ENCODE peak calls at places on chromosome 2, in five cellular contexts. T is endothelial cell of umbilical vein, I is adrenal gland, P is lower lobe of right lung, N is HepG2. R is an unnamed sample. For H3K4me1, the result is how much of the 10 kb centered on the place peaks cover.

GRCh38 chr2:17728210-17728609 is 25.4 kb downstream of the SMC6 start:
- DNase-seq in N (no peak), T (no peak), I (no peak), P (no peak), R (no peak)

GRCh38 chr2:7121851-7122250 is 204.6 kb downstream of the RNF144A start:
- DNase-seq in N (no peak), T (no peak), I (no peak), P (no peak), R (no peak)

GRCh38 chr2:229713371-229714079 is 830 bp downstream of the DNER start:
- DNase-seq in T (no peak), N (no peak), I (peak), P (no peak), R (no peak)

GRCh38 chr2:191901031-191901430 is 54.1 kb upstream of the CAVIN2 start:
- DNase-seq in I (no peak), T (no peak), P (no peak), N (no peak), R (no peak)

GRCh38 chr2:215764441-215765048 is 248.8 kb downstream of the MREG start:
- DNase-seq in P (no peak), N (no peak), I (no peak), T (peak), R (peak)

GRCh38 chr2:73418343-73418742 is 32.7 kb downstream of the ALMS1 start:
- DNase-seq in P (peak), T (no peak), I (peak), N (no peak), R (peak)

GRCh38 chr2:151730242-151730975 is 3.9 kb downstream of the NEB start:
- DNase-seq in P (no peak), N (no peak), T (no peak), I (no peak), R (peak)

GRCh38 chr2:25825238-25825637 is 53.0 kb downstream of the ASXL2 start:
- DNase-seq in N (no peak), I (no peak), P (no peak), T (no peak), R (no peak)

GRCh38 chr2:65367517-65367916 is 64.9 kb downstream of the SPRED2 start:
- DNase-seq in I (no peak), N (no peak), T (peak), P (no peak), R (peak)

GRCh38 chr2:11393711-11394236 is 49.3 kb upstream of the ROCK2 start:
- DNase-seq in T (no peak), I (no peak), N (no peak), P (no peak), R (no peak)

GRCh38 chr2:7133521-7133920 is 216.3 kb downstream of the RNF144A start:
- DNase-seq in N (peak), P (no peak), I (no peak), T (no peak), R (no peak)

GRCh38 chr2:226489765-226490164 is 309.9 kb downstream of the IRS1 start:
- DNase-seq in N (no peak), P (no peak), I (no peak), T (no peak), R (peak)

GRCh38 chr2:117771969-117772630 is 42.4 kb upstream of the DDX18 start:
- DNase-seq in P (no peak), N (peak), T (peak), I (no peak), R (peak)

GRCh38 chr2:74896232-74896631 is 62.2 kb upstream of the POLE4 start:
- DNase-seq in T (no peak), P (no peak), I (no peak), N (no peak), R (no peak)

GRCh38 chr2:95372216-95372829 is 30.2 kb upstream of the FAHD2A start:
- DNase-seq in P (peak), I (no peak), T (no peak), N (no peak), R (no peak)

GRCh38 chr2:7812231-7812995 is 869.4 kb upstream of the ID2 start:
- DNase-seq in T (no peak), P (no peak), N (no peak), I (no peak), R (peak)

GRCh38 chr2:178227187-178227586 is 32.9 kb downstream of the OSBPL6 start:
- DNase-seq in I (no peak), N (no peak), P (no peak), T (peak), R (peak)

GRCh38 chr2:211846031-211846400 is 692.6 kb downstream of the ERBB4 start:
- DNase-seq in P (no peak), T (no peak), N (no peak), I (no peak), R (no peak)

GRCh38 chr2:111659361-111660281 is 224.4 kb downstream of the ANAPC1 start:
- DNase-seq in N (peak), P (peak), T (peak), I (peak), R (peak)

GRCh38 chr2:130791617-130791939 is 36.2 kb downstream of the AMER3 start:
- DNase-seq in N (no peak), I (no peak), T (no peak), P (no peak), R (no peak)

GRCh38 chr2:138846216-138846821 is 66.1 kb upstream of the NXPH2 start:
- DNase-seq in N (peak), I (no peak), T (peak), P (no peak), R (no peak)

GRCh38 chr2:72137498-72138010 is 10.1 kb downstream of the CYP26B1 start:
- DNase-seq in I (peak), P (no peak), N (peak), T (peak), R (no peak)

GRCh38 chr2:197878792-197879191 is 74.4 kb downstream of the PLCL1 start:
- DNase-seq in N (no peak), P (no peak), T (peak), I (no peak), R (peak)

GRCh38 chr2:118990757-118991545 is 49.0 kb downstream of the MARCO start:
- DNase-seq in I (no peak), P (no peak), N (no peak), T (no peak), R (no peak)

GRCh38 chr2:156790343-156791034 is 354.3 kb downstream of the GPD2 start:
- DNase-seq in I (no peak), N (no peak), T (no peak), P (no peak), R (no peak)

GRCh38 chr2:68426885-68427579 is 40.1 kb downstream of the FBXO48 start:
- DNase-seq in N (no peak), I (no peak), P (no peak), T (no peak), R (no peak)

GRCh38 chr2:30185175-30185574 is 38.4 kb downstream of the YPEL5 start:
- DNase-seq in T (no peak), N (peak), P (no peak), I (no peak), R (no peak)

GRCh38 chr2:193806088-193806774 is 1611.5 kb upstream of the TMEFF2 start:
- DNase-seq in N (no peak), I (no peak), P (no peak), T (no peak), R (no peak)

GRCh38 chr2:240095556-240096523 is 40.3 kb downstream of the COPS9 start:
- DNase-seq in P (no peak), T (no peak), I (no peak), N (no peak), R (no peak)

GRCh38 chr2:97812916-97813315 is 99.5 kb downstream of the ZAP70 start:
- DNase-seq in P (no peak), T (no peak), N (no peak), I (no peak), R (no peak)

GRCh38 chr2:218003265-218003950 is 613 bp upstream of the TNS1 start:
- DNase-seq in I (peak), N (no peak), T (no peak), P (no peak), R (peak)

GRCh38 chr2:238636269-238637073 is 209.7 kb downstream of the ASB1 start:
- DNase-seq in I (no peak), P (no peak), N (no peak), T (no peak), R (peak)

GRCh38 chr2:75465317-75465998 is 95.3 kb downstream of the EVA1A start:
- DNase-seq in I (no peak), P (no peak), T (peak), N (peak), R (peak)

GRCh38 chr2:19667085-19667484 is 234.7 kb downstream of the TTC32 start:
- DNase-seq in N (no peak), I (no peak), P (no peak), T (no peak), R (peak)

GRCh38 chr2:238924496-238925195 is 76.8 kb downstream of the TWIST2 start:
- DNase-seq in T (peak), P (no peak), N (no peak), I (no peak), R (no peak)

GRCh38 chr2:198657520-198658121 is 800.1 kb downstream of the SATB2 start:
- DNase-seq in P (no peak), T (peak), N (peak), I (peak), R (peak)

GRCh38 chr2:168189835-168190426 is 57.5 kb downstream of the STK39 start:
- DNase-seq in T (peak), N (no peak), I (no peak), P (no peak), R (peak)

GRCh38 chr2:168185583-168186274 is 61.7 kb downstream of the STK39 start:
- DNase-seq in P (no peak), I (no peak), N (peak), T (peak), R (no peak)

GRCh38 chr2:168186452-168186851 is 60.9 kb downstream of the STK39 start:
- DNase-seq in I (no peak), P (no peak), T (no peak), N (no peak), R (no peak)

GRCh38 chr2:168190590-168191336 is 56.6 kb downstream of the STK39 start:
- DNase-seq in N (peak), P (no peak), I (no peak), T (no peak), R (no peak)

DNA sequence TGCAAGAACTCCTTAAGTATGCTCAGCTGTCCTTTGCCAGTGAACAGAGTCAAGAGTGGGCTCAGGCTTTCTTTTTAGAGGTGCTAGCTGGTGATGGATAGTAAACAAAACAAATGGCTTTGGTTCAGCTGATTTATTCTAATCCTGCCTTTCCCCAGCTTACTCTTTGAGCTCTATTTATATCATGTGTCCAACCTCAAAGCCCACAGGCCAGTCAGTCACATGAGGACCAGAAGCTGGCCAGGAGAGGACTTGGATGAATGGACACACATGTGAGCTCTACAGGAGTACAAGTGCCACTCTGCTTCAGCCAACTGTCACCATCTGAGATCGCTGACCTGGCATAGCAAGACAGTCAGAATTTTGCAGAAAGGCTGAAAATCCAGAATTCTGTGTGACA is 59.4 kb downstream of the STK39 start:
- DNase-seq in I (no peak), P (no peak), T (no peak), N (no peak), R (no peak)
- H3K4me1 ChIP-seq in I (under half), P (under half), T (under half), N (half or more), R (under half)

GRCh38 chr2:190023860-190024259 is 38.7 kb downstream of the MSTN start:
- DNase-seq in N (peak), P (no peak), T (peak), I (no peak), R (peak)
- TF ChIP-seq CTCF in N (peak), P (peak), T (peak), I (peak), R (peak)

DNA sequence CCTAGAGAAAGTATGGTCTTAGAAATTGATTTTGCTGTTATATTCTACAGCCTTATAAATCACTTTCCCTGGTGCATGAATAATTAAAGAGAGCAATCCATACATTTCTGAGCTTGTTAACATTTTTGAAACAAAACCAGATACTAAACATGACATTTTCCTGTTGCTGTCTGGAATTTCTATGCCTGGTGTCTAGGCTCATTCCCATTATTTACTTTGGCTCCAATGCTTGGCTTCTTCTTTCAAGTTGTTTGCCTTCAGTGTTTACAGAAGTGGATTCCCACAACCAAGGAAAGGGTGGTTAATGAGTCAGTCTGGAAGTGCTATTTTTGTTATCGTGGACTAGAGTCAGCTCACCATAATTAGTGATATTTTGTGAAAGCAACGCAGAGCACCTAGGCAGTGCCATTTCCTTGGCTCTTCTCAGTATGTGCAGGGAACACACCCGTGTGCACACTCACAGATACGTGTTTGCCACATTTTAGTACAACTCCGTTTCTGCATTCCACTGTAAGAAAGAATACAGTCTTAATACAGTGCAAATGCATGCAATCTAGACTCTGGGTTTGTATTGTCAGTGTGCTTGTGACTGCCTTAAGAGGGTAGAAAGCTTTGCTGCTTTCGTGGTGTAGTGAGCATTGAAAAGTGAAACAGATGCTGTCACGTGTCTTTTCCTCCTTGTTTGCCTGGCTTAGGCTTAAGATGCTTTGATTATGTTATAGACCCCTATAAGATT is 185.0 kb upstream of the RASGRP3 start:
- DNase-seq in T (peak), N (peak), P (no peak), I (no peak), R (peak)
- H3K4me3 ChIP-seq in T (no peak), N (no peak), P (peak), I (no peak), R (peak)

DNA sequence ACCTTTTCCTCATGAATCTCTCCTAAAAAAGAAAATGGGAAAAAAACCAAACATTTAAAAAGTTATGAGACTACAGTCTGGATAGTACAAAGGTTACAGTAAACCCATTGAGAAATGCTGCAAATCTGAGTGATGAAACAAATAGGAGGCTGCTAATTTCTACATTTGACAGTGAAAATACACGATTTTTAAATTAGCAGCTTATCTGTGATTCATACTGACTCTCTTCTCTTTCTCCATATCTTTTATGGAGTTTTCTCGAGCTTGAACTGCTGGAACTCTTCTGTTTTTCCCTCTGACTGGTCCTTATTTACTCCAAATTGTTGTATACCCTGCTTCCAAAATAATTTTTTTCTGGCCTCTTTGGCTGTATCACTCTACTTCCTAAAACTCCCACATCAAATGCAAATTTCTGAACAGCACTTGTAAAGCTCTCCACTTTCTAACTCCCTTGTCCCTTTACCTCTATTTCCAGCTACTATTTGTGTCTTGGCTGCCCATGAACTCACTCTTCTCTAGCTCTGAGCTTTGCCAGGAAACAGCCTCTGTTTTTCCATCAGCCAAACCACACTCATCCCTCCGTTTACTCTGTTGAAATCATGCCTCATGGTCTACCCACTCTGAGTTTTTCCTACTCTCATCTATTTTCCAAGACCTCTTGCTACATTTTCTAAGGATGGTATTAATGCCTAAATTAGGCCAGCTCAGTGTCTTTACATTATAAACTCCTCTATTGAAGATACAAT is 73.7 kb downstream of the RBMS1 start:
- DNase-seq in I (no peak), P (no peak), T (peak), N (no peak), R (peak)
- H3K4me1 ChIP-seq in I (under half), P (under half), T (half or more), N (under half), R (under half)

DNA sequence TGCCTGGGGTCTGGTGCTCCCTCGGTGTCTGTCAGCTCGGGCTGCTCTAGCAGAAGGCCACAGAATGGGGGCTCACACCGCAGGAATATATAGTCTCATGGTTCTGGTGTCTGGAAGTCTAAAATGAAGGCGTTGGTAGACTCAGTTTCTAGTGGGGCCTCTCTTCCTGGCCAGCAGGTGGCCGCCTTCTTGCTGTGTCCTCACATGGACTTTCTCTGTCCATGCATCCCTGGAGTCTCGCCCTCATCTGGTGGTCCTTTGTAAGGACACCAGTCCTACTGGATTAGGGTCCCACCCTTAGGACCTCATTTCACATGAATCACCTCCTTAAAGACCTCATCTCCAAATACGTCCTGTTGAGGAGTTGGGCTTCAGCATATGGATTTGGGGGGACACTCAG is 65.7 kb downstream of the RRM2 start:
- DNase-seq in T (peak), I (no peak), P (no peak), N (peak), R (no peak)
- TF ChIP-seq CTCF in T (peak), I (no peak), P (no peak), N (peak), R (peak)

GRCh38 chr2:114046373-114046772 is 156.5 kb downstream of the ACTR3 start:
- DNase-seq in N (no peak), I (no peak), T (no peak), P (no peak), R (no peak)

GRCh38 chr2:114044985-114045384 is 155.1 kb downstream of the ACTR3 start:
- DNase-seq in I (no peak), N (no peak), T (no peak), P (no peak), R (no peak)

GRCh38 chr2:114039681-114040080 is 149.8 kb downstream of the ACTR3 start:
- DNase-seq in I (no peak), N (no peak), T (no peak), P (no peak), R (no peak)

GRCh38 chr2:114038710-114039109 is 148.8 kb downstream of the ACTR3 start:
- DNase-seq in T (no peak), N (no peak), I (no peak), P (no peak), R (no peak)

DNA sequence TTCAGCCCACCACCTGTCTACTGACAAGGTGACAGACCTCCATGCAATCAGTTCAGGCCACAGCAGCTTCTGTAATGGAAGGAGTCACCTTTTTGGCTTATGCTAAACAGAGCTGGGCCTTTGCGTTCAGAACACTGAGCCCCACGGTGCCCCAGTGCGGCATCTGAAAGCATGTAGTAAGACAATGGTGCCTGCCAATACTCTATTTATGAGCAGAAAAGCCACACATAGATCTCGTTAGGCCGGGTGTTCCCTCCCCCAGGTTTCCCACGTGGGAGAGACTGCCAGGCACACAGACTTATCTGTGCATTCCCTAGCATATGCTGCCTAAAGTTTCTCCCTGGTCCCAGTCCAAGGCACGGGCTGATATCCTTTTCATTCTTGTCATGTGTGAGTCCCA is 150.9 kb downstream of the ACTR3 start:
- DNase-seq in T (no peak), N (no peak), P (no peak), I (no peak), R (no peak)
- H3K4me3 ChIP-seq in T (no peak), N (no peak), P (no peak), I (no peak), R (no peak)

GRCh38 chr2:47173986-47174730 is 19.1 kb upstream of the STPG4 start:
- DNase-seq in T (peak), P (no peak), I (no peak), N (no peak), R (no peak)
- H3K4me1 ChIP-seq in T (under half), P (half or more), I (under half), N (half or more), R (under half)

R was measured in astrocyte.